ENCODE peak calls at places on chromosome 17, in five cellular contexts. One of them, this sample, is unnamed.

GRCh38 chr17:17684901-17685774 is 3.9 kb downstream of the RAI1 start:
- DNase-seq in H1: no peak
- DNase-seq in NT2/D1: no peak
- DNase-seq in HepG2: no peak
- DNase-seq in GM12878: no peak
- DNase-seq in this sample: no peak

GRCh38 chr17:32720671-32721070 is 156.3 kb downstream of the MYO1D start:
- DNase-seq in H1: no peak
- DNase-seq in NT2/D1: no peak
- DNase-seq in HepG2: no peak
- DNase-seq in GM12878: no peak
- DNase-seq in this sample: no peak

GRCh38 chr17:31294231-31294630 is 2.8 kb downstream of the OMG start:
- DNase-seq in H1: no peak
- DNase-seq in NT2/D1: no peak
- DNase-seq in HepG2: no peak
- DNase-seq in GM12878: no peak
- DNase-seq in this sample: no peak

GRCh38 chr17:78890111-78890897 is 12.7 kb downstream of the CEP295NL start:
- DNase-seq in H1: no peak
- DNase-seq in NT2/D1: no peak
- DNase-seq in HepG2: no peak
- DNase-seq in GM12878: no peak
- DNase-seq in this sample: no peak

GRCh38 chr17:76740329-76741118 is 2.6 kb downstream of the MFSD11 start:
- DNase-seq in H1: no peak
- DNase-seq in NT2/D1: no peak
- DNase-seq in HepG2: no peak
- DNase-seq in GM12878: no peak
- DNase-seq in this sample: no peak

GRCh38 chr17:9432121-9432866 is 143.3 kb downstream of the STX8 start:
- DNase-seq in H1: no peak
- DNase-seq in NT2/D1: no peak
- DNase-seq in HepG2: no peak
- DNase-seq in GM12878: peak; percentile 67
- DNase-seq in this sample: no peak

GRCh38 chr17:83132251-83133081 is 53.1 kb downstream of the METRNL start:
- DNase-seq in H1: no peak
- DNase-seq in NT2/D1: no peak
- DNase-seq in HepG2: no peak
- DNase-seq in GM12878: no peak
- DNase-seq in this sample: no peak

GRCh38 chr17:40244255-40244654 is 25.2 kb downstream of the WIPF2 start:
- DNase-seq in H1: no peak
- DNase-seq in NT2/D1: no peak
- DNase-seq in HepG2: no peak
- DNase-seq in GM12878: no peak
- DNase-seq in this sample: no peak

GRCh38 chr17:67386965-67387551 is 10.0 kb downstream of the PITPNC1 start:
- DNase-seq in H1: peak; percentile 91
- DNase-seq in NT2/D1: no peak
- DNase-seq in HepG2: peak; percentile 56
- DNase-seq in GM12878: no peak
- DNase-seq in this sample: peak; percentile 74

GRCh38 chr17:70624208-70624607 is 454.9 kb downstream of the KCNJ2 start:
- DNase-seq in H1: no peak
- DNase-seq in NT2/D1: no peak
- DNase-seq in HepG2: no peak
- DNase-seq in GM12878: no peak
- DNase-seq in this sample: no peak

GRCh38 chr17:39194985-39195524 is 2.4 kb downstream of the CACNB1 start:
- DNase-seq in H1: no peak
- DNase-seq in NT2/D1: no peak
- DNase-seq in HepG2: no peak
- DNase-seq in GM12878: no peak
- DNase-seq in this sample: no peak

GRCh38 chr17:67157732-67158639 is 87.0 kb downstream of the HELZ start:
- DNase-seq in H1: no peak
- DNase-seq in NT2/D1: peak; percentile 8
- DNase-seq in HepG2: peak; percentile 27
- DNase-seq in GM12878: peak; percentile 2
- DNase-seq in this sample: no peak

GRCh38 chr17:10661377-10661906 is 4.3 kb upstream of the MYH3 start:
- DNase-seq in H1: no peak
- DNase-seq in NT2/D1: no peak
- DNase-seq in HepG2: no peak
- DNase-seq in GM12878: no peak
- DNase-seq in this sample: no peak

GRCh38 chr17:17554266-17554665 is 37.2 kb downstream of the PEMT start:
- DNase-seq in H1: no peak
- DNase-seq in NT2/D1: no peak
- DNase-seq in HepG2: no peak
- DNase-seq in GM12878: no peak
- DNase-seq in this sample: no peak

GRCh38 chr17:80528521-80528920 is 16.1 kb upstream of the RPTOR start:
- DNase-seq in H1: no peak
- DNase-seq in NT2/D1: no peak
- DNase-seq in HepG2: no peak
- DNase-seq in GM12878: no peak
- DNase-seq in this sample: no peak

GRCh38 chr17:28018439-28019070 is 23.9 kb upstream of the NLK start:
- DNase-seq in H1: no peak
- DNase-seq in NT2/D1: no peak
- DNase-seq in HepG2: no peak
- DNase-seq in GM12878: no peak
- DNase-seq in this sample: no peak

GRCh38 chr17:80816241-80817103 is 175.2 kb upstream of the CHMP6 start:
- DNase-seq in H1: no peak
- DNase-seq in NT2/D1: no peak
- DNase-seq in HepG2: no peak
- DNase-seq in GM12878: no peak
- DNase-seq in this sample: no peak

GRCh38 chr17:41907633-41908539 is 10.9 kb downstream of the ACLY start:
- DNase-seq in H1: no peak
- DNase-seq in NT2/D1: no peak
- DNase-seq in HepG2: peak; percentile 97
- DNase-seq in GM12878: no peak
- DNase-seq in this sample: no peak

GRCh38 chr17:6928193-6928592 is 67.7 kb upstream of the ALOX12 start:
- DNase-seq in H1: no peak
- DNase-seq in NT2/D1: no peak
- DNase-seq in HepG2: no peak
- DNase-seq in GM12878: no peak
- DNase-seq in this sample: no peak

GRCh38 chr17:39742856-39743436 is 5.2 kb downstream of the GRB7 start:
- DNase-seq in H1: no peak
- DNase-seq in NT2/D1: no peak
- DNase-seq in HepG2: no peak
- DNase-seq in GM12878: no peak
- DNase-seq in this sample: no peak

GRCh38 chr17:10216213-10216982 is 18.0 kb upstream of the GAS7 start:
- DNase-seq in H1: peak; percentile 60
- DNase-seq in NT2/D1: no peak
- DNase-seq in HepG2: no peak
- DNase-seq in GM12878: no peak
- DNase-seq in this sample: no peak

GRCh38 chr17:20010099-20010863 is 1.1 kb downstream of the SPECC1 start:
- DNase-seq in H1: no peak
- DNase-seq in NT2/D1: no peak
- DNase-seq in HepG2: peak; percentile 33
- DNase-seq in GM12878: no peak
- DNase-seq in this sample: peak; percentile 53

GRCh38 chr17:49703557-49704277 is 4.0 kb downstream of the SLC35B1 start:
- DNase-seq in H1: no peak
- DNase-seq in NT2/D1: peak; percentile 27
- DNase-seq in HepG2: peak; percentile 90
- DNase-seq in GM12878: no peak
- DNase-seq in this sample: peak; percentile 48

GRCh38 chr17:76530826-76531500 is 6.5 kb downstream of the CYGB start:
- DNase-seq in H1: peak; percentile 41
- DNase-seq in NT2/D1: no peak
- DNase-seq in HepG2: no peak
- DNase-seq in GM12878: no peak
- DNase-seq in this sample: no peak

GRCh38 chr17:17985555-17985954 is 12.9 kb downstream of the DRC3 start:
- DNase-seq in H1: no peak
- DNase-seq in NT2/D1: no peak
- DNase-seq in HepG2: no peak
- DNase-seq in GM12878: no peak
- DNase-seq in this sample: no peak

GRCh38 chr17:57921342-57921741 is 33.9 kb downstream of the CUEDC1 start:
- DNase-seq in H1: no peak
- DNase-seq in NT2/D1: no peak
- DNase-seq in HepG2: no peak
- DNase-seq in GM12878: no peak
- DNase-seq in this sample: no peak

GRCh38 chr17:49431743-49432142 is 17.1 kb upstream of the PHB1 start:
- DNase-seq in H1: no peak
- DNase-seq in NT2/D1: no peak
- DNase-seq in HepG2: no peak
- DNase-seq in GM12878: no peak
- DNase-seq in this sample: no peak

GRCh38 chr17:50872710-50873424 is 6.7 kb upstream of the TOB1 start:
- DNase-seq in H1: no peak
- DNase-seq in NT2/D1: no peak
- DNase-seq in HepG2: no peak
- DNase-seq in GM12878: no peak
- DNase-seq in this sample: no peak

GRCh38 chr17:7884581-7885356 is 3.8 kb upstream of the CHD3 start:
- DNase-seq in H1: no peak
- DNase-seq in NT2/D1: no peak
- DNase-seq in HepG2: no peak
- DNase-seq in GM12878: no peak
- DNase-seq in this sample: no peak

GRCh38 chr17:36611345-36612072 is 10.1 kb downstream of the MRM1 start:
- DNase-seq in H1: no peak
- DNase-seq in NT2/D1: no peak
- DNase-seq in HepG2: no peak
- DNase-seq in GM12878: no peak
- DNase-seq in this sample: no peak

GRCh38 chr17:65545708-65546523 is 15.5 kb downstream of the AXIN2 start:
- DNase-seq in H1: no peak
- DNase-seq in NT2/D1: no peak
- DNase-seq in HepG2: no peak
- DNase-seq in GM12878: no peak
- DNase-seq in this sample: no peak
- TF ChIP-seq SUZ12 in H1: no peak
- TF ChIP-seq SUZ12 in NT2/D1: no peak
- TF ChIP-seq SUZ12 in HepG2: no peak
- TF ChIP-seq SUZ12 in GM12878: no peak
- TF ChIP-seq SUZ12 in this sample: no peak

DNA sequence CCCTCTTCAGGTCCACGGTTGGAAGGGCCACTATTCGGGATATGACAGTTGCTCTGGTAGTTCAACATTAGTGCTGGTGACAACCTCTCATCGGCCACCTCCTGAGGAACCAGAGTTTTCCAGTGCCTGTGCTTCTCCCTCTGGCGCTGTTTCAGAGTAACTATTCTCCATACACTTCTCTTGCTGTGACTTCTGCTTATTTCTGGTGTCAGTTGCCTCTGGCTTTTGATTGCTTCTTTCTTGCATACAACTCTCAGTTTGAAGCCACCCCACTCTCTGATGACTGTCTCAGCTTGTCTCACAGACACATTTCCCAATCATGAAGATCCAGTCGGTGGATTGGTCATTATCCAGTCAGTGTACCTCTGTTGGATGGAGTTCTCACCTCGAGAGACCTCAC is 3.4 kb upstream of the TM4SF5 start:
- DNase-seq in H1: no peak
- DNase-seq in NT2/D1: no peak
- DNase-seq in HepG2: no peak
- DNase-seq in GM12878: no peak
- DNase-seq in this sample: no peak
- TF ChIP-seq SUZ12 in H1: no peak
- TF ChIP-seq SUZ12 in NT2/D1: no peak
- TF ChIP-seq SUZ12 in HepG2: no peak
- TF ChIP-seq SUZ12 in GM12878: no peak
- TF ChIP-seq SUZ12 in this sample: no peak

DNA sequence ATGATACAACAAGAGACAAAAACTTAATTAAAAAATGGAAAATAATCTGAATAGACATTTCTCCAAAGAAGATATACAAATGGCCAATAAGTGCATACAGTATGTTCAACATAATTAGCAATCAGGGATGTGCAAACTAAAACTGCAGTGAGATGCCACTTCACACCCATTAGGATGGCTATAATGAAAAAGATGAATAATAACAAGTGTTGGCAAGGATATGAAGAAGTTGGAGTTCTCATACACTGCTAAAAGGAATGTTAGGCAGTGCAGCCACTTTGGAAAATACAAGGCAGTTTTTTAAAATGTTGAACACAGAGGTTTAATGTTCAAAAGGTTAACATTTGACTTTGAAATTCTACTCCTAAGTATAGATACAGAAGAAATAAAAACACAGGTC is 69.8 kb downstream of the PCTP start:
- DNase-seq in H1: no peak
- DNase-seq in NT2/D1: no peak
- DNase-seq in HepG2: no peak
- DNase-seq in GM12878: no peak
- DNase-seq in this sample: no peak
- TF ChIP-seq SUZ12 in H1: no peak
- TF ChIP-seq SUZ12 in NT2/D1: no peak
- TF ChIP-seq SUZ12 in HepG2: no peak
- TF ChIP-seq SUZ12 in GM12878: no peak
- TF ChIP-seq SUZ12 in this sample: no peak

GRCh38 chr17:75111777-75112176 is 2.0 kb downstream of the ARMC7 start:
- DNase-seq in H1: no peak
- DNase-seq in NT2/D1: no peak
- DNase-seq in HepG2: no peak
- DNase-seq in GM12878: no peak
- DNase-seq in this sample: no peak
- TF ChIP-seq SUZ12 in H1: no peak
- TF ChIP-seq SUZ12 in NT2/D1: no peak
- TF ChIP-seq SUZ12 in HepG2: no peak
- TF ChIP-seq SUZ12 in GM12878: no peak
- TF ChIP-seq SUZ12 in this sample: no peak

GRCh38 chr17:71846561-71846960 is 274.3 kb upstream of the SOX9 start:
- DNase-seq in H1: no peak
- DNase-seq in NT2/D1: no peak
- DNase-seq in HepG2: no peak
- DNase-seq in GM12878: no peak
- DNase-seq in this sample: no peak
- TF ChIP-seq SUZ12 in H1: no peak
- TF ChIP-seq SUZ12 in NT2/D1: no peak
- TF ChIP-seq SUZ12 in HepG2: no peak
- TF ChIP-seq SUZ12 in GM12878: no peak
- TF ChIP-seq SUZ12 in this sample: no peak